ENCODE peak calls at places on chromosomes 1 and 21, in eight cellular contexts. E, V, U, P, D, C, K and Z are unnamed samples.

GRCh38 chr1:42003433-42003832 is 84.7 kb upstream of the HIVEP3 start:
- DNase-seq in C (peak), D (no peak), U (no peak), P (no peak), E (no peak), V (no peak), K (no peak), Z (no peak)

GRCh38 chr1:147676306-147677085 is 6.2 kb upstream of the ACP6 start:
- DNase-seq in D (no peak), K (peak), V (no peak), U (peak), C (no peak), P (no peak), E (no peak), Z (no peak)

GRCh38 chr1:168553680-168554553 is 10.1 kb upstream of the XCL2 start:
- DNase-seq in D (no peak), K (no peak), E (no peak), C (no peak), P (no peak), U (no peak), V (no peak), Z (no peak)

GRCh38 chr1:5701642-5702041 is 290.6 kb downstream of the NPHP4 start:
- DNase-seq in E (no peak), K (no peak), P (no peak), U (no peak), V (no peak), D (no peak), C (no peak), Z (no peak)

GRCh38 chr1:26284597-26285351 is 4.9 kb downstream of the SH3BGRL3 start:
- DNase-seq in K (peak), U (peak), D (peak), P (peak), E (peak), V (peak), C (peak), Z (no peak)

GRCh38 chr21:34908424-34909055 is 140.6 kb downstream of the RUNX1 start:
- DNase-seq in D (no peak), E (no peak), P (peak), U (peak), C (no peak), K (no peak), V (no peak), Z (no peak)

GRCh38 chr1:235866207-235866912 is at the start of gene LYST:
- DNase-seq in K (no peak), P (no peak), C (peak), E (peak), V (peak), U (peak), D (no peak), Z (no peak)

GRCh38 chr1:27428316-27429028 is 36.0 kb downstream of the GPR3 start:
- DNase-seq in C (no peak), K (no peak), U (no peak), V (no peak), P (peak), E (no peak), D (no peak), Z (no peak)

GRCh38 chr1:165259706-165260105 is 96.8 kb downstream of the LMX1A start:
- DNase-seq in E (no peak), U (no peak), V (no peak), P (no peak), D (no peak), C (no peak), K (no peak), Z (no peak)

GRCh38 chr1:93255222-93256079 is 74.9 kb downstream of the CCDC18 start:
- DNase-seq in K (peak), C (peak), D (no peak), E (no peak), P (no peak), V (no peak), U (peak), Z (no peak)

GRCh38 chr21:42093991-42094417 is 22.9 kb downstream of the UMODL1 start:
- DNase-seq in D (no peak), U (peak), C (peak), E (no peak), P (no peak), K (peak), V (no peak), Z (no peak)

GRCh38 chr1:244214009-244214967 is 163.2 kb downstream of the ZBTB18 start:
- DNase-seq in U (peak), V (peak), C (peak), K (peak), P (no peak), E (no peak), D (no peak), Z (peak)

GRCh38 chr1:246117066-246117791 is 389.9 kb downstream of the SMYD3 start:
- DNase-seq in K (peak), P (peak), U (peak), C (peak), D (peak), E (no peak), V (peak), Z (no peak)

GRCh38 chr21:43012596-43012995 is 38.2 kb downstream of the PKNOX1 start:
- DNase-seq in E (no peak), K (no peak), P (no peak), C (no peak), U (no peak), V (no peak), D (no peak), Z (no peak)

GRCh38 chr1:54519709-54520108 is 28.3 kb upstream of the ACOT11 start:
- DNase-seq in K (no peak), C (no peak), D (peak), E (peak), V (peak), P (no peak), U (no peak), Z (no peak)

GRCh38 chr1:26225033-26225831 is 8.8 kb upstream of the CEP85 start:
- DNase-seq in D (no peak), E (peak), C (no peak), V (peak), K (no peak), U (peak), P (no peak), Z (no peak)

GRCh38 chr1:36285450-36286101 is 20.6 kb upstream of the SH3D21 start:
- DNase-seq in U (peak), V (peak), E (no peak), D (peak), K (peak), C (peak), P (peak), Z (peak)

GRCh38 chr1:41898191-41898713 is 20.5 kb downstream of the HIVEP3 start:
- DNase-seq in D (no peak), P (peak), U (peak), C (no peak), V (no peak), E (no peak), K (no peak), Z (no peak)